ENCODE peak calls at places on chromosomes 12 and 14, in ten cellular contexts. Q is testis; H is hepatocyte; M is aorta; C is GM06990; P is gastrocnemius medialis; U is small intestine; O is cardiac muscle cell; I is colonic mucosa; J is CD8-positive, alpha-beta memory T cell. W is an unnamed sample.

GRCh38 chr14:92502541-92503286 is 10.9 kb upstream of the RIN3 start:
- DNase-seq in M (peak; percentile 21), H (no peak), J (no peak), P (no peak), I (no peak), Q (no peak), O (no peak), C (no peak), U (no peak), W (no peak)

GRCh38 chr12:64824500-64825142 is at the start of gene TBC1D30:
- DNase-seq in J (no peak), C (peak; percentile 73), I (no peak), Q (peak; percentile 60), U (peak; percentile 9), M (peak; percentile 45), P (no peak), H (peak; percentile 37), O (peak; percentile 41), W (no peak)

GRCh38 chr12:110590806-110591326 is 7.7 kb upstream of the PPTC7 start:
- DNase-seq in P (no peak), Q (no peak), J (peak; percentile 26), U (peak; percentile 61), C (peak; percentile 79), H (no peak), O (peak; percentile 26), I (no peak), M (no peak), W (peak; percentile 52)

GRCh38 chr14:73965206-73965605 is 15.1 kb downstream of the COQ6 start:
- DNase-seq in I (no peak), P (no peak), J (no peak), C (no peak), M (no peak), Q (no peak), O (no peak), H (no peak), U (no peak), W (no peak)

GRCh38 chr12:31944299-31944698 is 14.9 kb upstream of the RESF1 start:
- DNase-seq in I (no peak), J (no peak), P (no peak), U (no peak), H (no peak), O (no peak), C (no peak), Q (no peak), M (no peak), W (no peak)

GRCh38 chr12:89421093-89421835 is 69.0 kb upstream of the DUSP6 start:
- DNase-seq in M (no peak), C (no peak), Q (no peak), U (no peak), P (no peak), J (no peak), O (no peak), I (no peak), H (no peak), W (no peak)

GRCh38 chr14:67583711-67584644 is 16.1 kb downstream of the PIGH start:
- DNase-seq in O (peak; percentile 68), I (peak; percentile 40), J (peak; percentile 8), P (no peak), H (peak; percentile 67), M (no peak), U (peak; percentile 49), C (no peak), Q (peak; percentile 48), W (no peak)

GRCh38 chr12:115137812-115138521 is 454.0 kb upstream of the TBX3 start:
- DNase-seq in H (no peak), Q (peak; percentile 59), M (no peak), U (no peak), O (no peak), I (no peak), P (no peak), J (no peak), C (no peak), W (no peak)

GRCh38 chr12:66354291-66354690 is 52.0 kb downstream of the HELB start:
- DNase-seq in U (no peak), C (no peak), H (no peak), M (no peak), P (no peak), I (no peak), O (no peak), J (no peak), Q (no peak), W (no peak)

DNA sequence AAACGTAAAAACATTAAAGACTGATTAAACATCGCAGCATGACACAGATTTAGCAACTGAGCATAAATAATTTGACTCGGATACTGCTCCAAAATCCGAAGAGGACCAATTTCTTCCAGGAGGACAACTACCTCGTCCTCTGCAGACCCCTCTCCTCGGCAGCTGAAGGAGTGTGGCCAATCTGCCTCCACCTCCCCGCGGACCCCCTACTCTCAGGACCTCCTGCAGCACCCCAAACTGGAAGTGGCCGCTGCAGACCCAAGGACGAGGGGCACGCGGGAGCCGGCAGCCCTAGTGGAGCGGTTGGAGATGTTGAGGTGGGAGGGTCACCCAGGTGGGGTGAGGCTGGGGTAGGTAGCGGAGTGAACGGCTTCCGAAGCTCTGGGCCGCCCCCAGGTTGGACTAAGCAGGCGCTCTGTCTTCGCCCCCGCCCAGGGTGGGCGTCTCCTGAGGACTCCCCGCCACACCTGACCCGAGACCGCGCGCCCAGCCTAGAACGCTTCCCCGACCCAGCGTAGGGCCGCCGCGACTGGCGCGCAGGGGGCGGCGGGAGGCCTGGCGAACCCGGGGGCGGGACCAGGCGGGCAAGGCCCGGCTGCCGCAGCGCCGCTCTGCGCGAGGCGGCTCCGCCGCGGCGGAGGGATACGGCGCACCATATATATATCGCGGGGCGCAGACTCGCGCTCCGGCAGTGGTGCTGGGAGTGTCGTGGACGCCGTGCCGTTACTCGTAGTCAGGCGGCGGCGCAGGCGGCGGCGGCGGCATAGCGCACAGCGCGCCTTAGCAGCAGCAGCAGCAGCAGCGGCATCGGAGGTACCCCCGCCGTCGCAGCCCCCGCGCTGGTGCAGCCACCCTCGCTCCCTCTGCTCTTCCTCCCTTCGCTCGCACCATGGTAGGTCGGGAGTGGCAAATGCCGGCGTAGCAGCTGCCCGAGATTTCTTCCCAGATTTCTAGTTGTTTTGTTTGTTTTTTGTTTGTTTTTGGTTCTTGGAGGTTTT is at the start of gene CALM1:
- DNase-seq in I (peak; percentile 96), Q (peak; percentile 95), C (peak; percentile 99), M (peak; percentile 96), J (peak; percentile 93), H (peak; percentile 96), U (peak; percentile 89), P (peak; percentile 86), O (peak; percentile 97), W (no peak)
- H3K4me3 ChIP-seq in I (peak within 1 kb of the TSS; percentile 83), Q (peak within 1 kb of the TSS; percentile 100), C (peak within 1 kb of the TSS; percentile 89), M (peak within 1 kb of the TSS; percentile 83), J (peak within 1 kb of the TSS; percentile 92), H (peak within 1 kb of the TSS; percentile 85), U (peak within 1 kb of the TSS; percentile 94), P (peak within 1 kb of the TSS; percentile 99), O (peak within 1 kb of the TSS; percentile 94), W (peak within 1 kb of the TSS; percentile 98)

GRCh38 chr12:48010366-48010970 is 6.2 kb upstream of the COL2A1 start:
- DNase-seq in C (no peak), I (no peak), O (no peak), Q (no peak), M (no peak), U (no peak), J (no peak), H (no peak), P (no peak), W (no peak)

GRCh38 chr12:48012070-48012469 is 7.8 kb upstream of the COL2A1 start:
- DNase-seq in C (no peak), J (no peak), P (no peak), Q (no peak), I (no peak), M (no peak), H (no peak), U (no peak), O (no peak), W (no peak)

GRCh38 chr12:48015129-48015528 is 10.9 kb upstream of the COL2A1 start:
- DNase-seq in Q (no peak), P (no peak), C (no peak), J (no peak), I (no peak), U (no peak), H (no peak), M (no peak), O (no peak), W (no peak)

GRCh38 chr12:48015954-48016353 is 11.7 kb upstream of the COL2A1 start:
- DNase-seq in O (no peak), P (no peak), H (no peak), C (no peak), Q (no peak), M (no peak), U (no peak), I (no peak), J (no peak), W (no peak)

DNA sequence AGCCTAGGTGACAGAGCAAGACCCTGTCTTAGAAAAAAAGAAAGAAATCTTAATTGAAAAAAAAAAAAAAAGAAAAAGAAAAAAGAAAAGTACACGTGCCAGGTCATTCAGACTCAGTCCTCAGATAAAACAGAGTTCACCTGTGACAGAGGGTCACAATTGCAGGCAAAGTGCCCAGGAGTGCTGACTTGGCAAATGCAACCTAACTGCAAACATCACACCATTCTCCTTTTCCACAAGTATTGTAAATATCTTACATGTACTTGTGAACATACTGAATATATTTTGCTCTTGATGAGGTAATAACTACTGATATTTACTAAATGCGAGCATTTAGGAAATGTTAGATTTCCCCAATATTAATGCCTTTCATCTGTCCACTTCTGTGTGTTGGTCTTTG is 9.0 kb upstream of the COL2A1 start:
- DNase-seq in P (no peak), U (peak; percentile 37), Q (no peak), J (no peak), O (no peak), H (no peak), I (no peak), M (no peak), C (no peak), W (no peak)
- H3K27me3 ChIP-seq in P (no peaks in the 10 kb centered on the region), U (no peaks in the 10 kb centered on the region), Q (no peaks in the 10 kb centered on the region), J (peaks cover 10% of the 10 kb centered on the region), O (peaks cover 88% of the 10 kb centered on the region), H (peaks cover 6% of the 10 kb centered on the region), I (no peaks in the 10 kb centered on the region), M (peaks cover 1% of the 10 kb centered on the region), C (peaks cover 3% of the 10 kb centered on the region), W (peaks cover 42% of the 10 kb centered on the region)

DNA sequence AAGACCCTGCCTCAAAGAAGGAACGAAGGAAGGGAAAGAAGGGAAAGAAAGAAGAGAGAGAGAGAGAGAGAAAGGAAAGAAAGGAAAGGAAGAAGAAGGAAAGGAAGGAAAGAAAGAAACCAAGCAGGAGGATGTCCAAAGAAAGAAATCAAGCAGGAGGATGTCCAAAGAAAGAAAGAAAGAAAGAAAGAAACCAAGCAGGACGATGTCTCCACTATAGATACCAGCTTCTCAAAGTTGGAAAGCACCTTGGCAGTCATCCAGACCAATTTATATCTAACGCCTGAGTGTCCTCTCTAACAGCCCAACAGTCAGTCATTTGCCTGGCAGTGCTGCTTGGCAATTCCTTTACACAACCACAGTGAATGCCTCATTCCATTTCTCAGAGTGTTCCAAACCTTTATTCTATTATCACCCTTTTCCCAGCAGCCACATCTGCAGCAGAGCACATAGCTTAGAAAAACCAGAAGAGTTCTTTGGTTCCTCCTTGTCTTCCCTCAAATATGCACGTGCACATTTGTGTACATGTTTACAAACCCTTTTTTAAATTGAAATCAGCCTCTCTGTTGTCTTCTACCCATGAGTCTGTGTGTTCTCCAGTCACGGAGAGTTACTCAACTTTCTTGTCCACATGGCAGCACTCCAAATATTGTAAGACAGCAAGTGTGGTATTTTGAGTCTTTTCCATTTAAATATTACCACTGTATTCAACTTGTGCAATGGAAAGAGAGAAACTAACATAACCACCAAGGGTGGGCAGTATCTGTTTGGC is 138.4 kb downstream of the STXBP6 start:
- DNase-seq in H (peak; percentile 54), O (peak; percentile 94), M (no peak), J (no peak), P (peak; percentile 19), C (no peak), I (peak; percentile 56), U (peak; percentile 49), Q (peak; percentile 18), W (peak; percentile 69)
- H3K4me3 ChIP-seq in H (no peak overlapping the region), O (no peak overlapping the region), M (no peak overlapping the region), J (no peak overlapping the region), P (no peak overlapping the region), C (no peak overlapping the region), I (no peak overlapping the region), U (no peak overlapping the region), Q (no peak overlapping the region), W (no peak overlapping the region)

GRCh38 chr14:60655114-60655897 is 6.0 kb upstream of the SIX1 start:
- DNase-seq in M (no peak), U (no peak), P (no peak), Q (no peak), H (peak; percentile 63), I (no peak), C (no peak), O (no peak), J (no peak), W (no peak)
- H3K27me3 ChIP-seq in M (no peaks in the 10 kb centered on the region), U (no peaks in the 10 kb centered on the region), P (no peaks in the 10 kb centered on the region), Q (no peaks in the 10 kb centered on the region), H (peaks cover 95% of the 10 kb centered on the region), I (peaks cover 92% of the 10 kb centered on the region), C (no peaks in the 10 kb centered on the region), O (peaks cover 99% of the 10 kb centered on the region), J (peaks cover 73% of the 10 kb centered on the region), W (peaks cover 4% of the 10 kb centered on the region)